ENCODE peak calls at places on chromosome 19, in four cellular contexts. A is H1, K is HepG2, N is GM12878. O is an unnamed sample.

GRCh38 chr19:11092181-11092538 is 2.9 kb downstream of the LDLR start:
- DNase-seq in A (no peak), K (peak), N (no peak), O (no peak)

GRCh38 chr19:47538812-47539211 is 23.9 kb upstream of the NAPA start:
- DNase-seq in N (no peak), K (no peak), A (no peak), O (no peak)

GRCh38 chr19:7811989-7812388 is 18.0 kb upstream of the EVI5L start:
- DNase-seq in A (no peak), K (no peak), N (no peak), O (no peak)

GRCh38 chr19:3880471-3881271 is at the start of gene ATCAY:
- DNase-seq in N (no peak), A (no peak), K (no peak), O (no peak)

GRCh38 chr19:58440556-58440955 is 603 bp upstream of the ZNF132 start:
- DNase-seq in A (no peak), K (no peak), N (no peak), O (no peak)

GRCh38 chr19:6343462-6343861 is 10.1 kb upstream of the ACER1 start:
- DNase-seq in A (no peak), N (no peak), K (no peak), O (peak)

GRCh38 chr19:8367327-8368001 is 3.5 kb downstream of the ANGPTL4 start:
- DNase-seq in N (no peak), A (peak), K (no peak), O (peak)

GRCh38 chr19:52248256-52248655 is 21.1 kb upstream of the ZNF766 start:
- DNase-seq in N (no peak), A (no peak), K (peak), O (no peak)

DNA sequence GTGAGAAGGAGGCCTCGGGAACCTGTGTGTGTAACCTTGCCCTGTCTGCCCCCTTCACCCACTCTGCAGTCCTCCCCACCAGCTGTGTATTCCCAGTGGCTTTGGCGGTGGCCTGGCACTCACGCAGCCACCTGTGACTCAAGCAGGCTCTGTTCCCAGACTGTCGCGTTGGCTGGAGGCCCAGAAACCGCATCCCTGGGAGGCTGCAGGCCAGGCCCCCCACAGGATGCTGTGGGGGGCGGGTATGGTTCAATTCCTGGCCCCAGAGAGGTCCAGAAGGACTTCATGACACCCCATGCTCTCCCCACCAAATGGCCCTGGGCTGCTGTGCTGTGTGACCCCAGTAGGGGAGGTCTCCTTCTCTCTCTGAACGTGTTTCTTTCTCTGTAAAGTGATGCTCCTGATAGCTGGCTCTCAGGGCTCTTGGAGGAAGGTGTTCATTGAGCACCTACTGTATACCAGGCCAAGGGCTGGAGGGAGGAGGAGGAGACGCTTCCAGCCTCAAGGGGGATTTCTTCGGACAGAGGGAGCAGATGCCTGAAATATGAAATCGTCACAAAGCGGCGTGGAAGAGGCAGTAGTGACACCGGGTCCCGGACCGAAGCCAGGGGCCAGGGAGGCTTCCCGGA is 1.9 kb upstream of the LINGO3 start:
- DNase-seq in K (no peak), N (no peak), A (no peak), O (no peak)
- TF ChIP-seq HDAC6 in K (no peak), N (no peak), A (no peak), O (no peak)

GRCh38 chr19:17764348-17764747 is 13.1 kb downstream of the FCHO1 start:
- DNase-seq in A (no peak), K (no peak), N (no peak), O (no peak)

GRCh38 chr19:17767559-17767958 is 16.3 kb downstream of the FCHO1 start:
- DNase-seq in N (no peak), K (no peak), A (no peak), O (no peak)

GRCh38 chr19:17762505-17763229 is 11.4 kb downstream of the FCHO1 start:
- DNase-seq in K (peak), A (no peak), N (no peak), O (peak)

GRCh38 chr19:17765069-17765618 is 13.9 kb downstream of the FCHO1 start:
- DNase-seq in K (peak), A (no peak), N (no peak), O (no peak)

GRCh38 chr19:17766543-17767131 is 15.4 kb downstream of the FCHO1 start:
- DNase-seq in A (peak), K (peak), N (no peak), O (peak)
- TF ChIP-seq HDAC6 in A (no peak), K (no peak), N (no peak), O (no peak)

GRCh38 chr19:49818691-49819331 is 722 bp downstream of the MED25 start:
- DNase-seq in A (no peak), K (no peak), N (no peak), O (no peak)
- TF ChIP-seq HDAC6 in A (no peak), K (no peak), N (no peak), O (no peak)

GRCh38 chr19:49081273-49081672 is 4.0 kb upstream of the SNRNP70 start:
- DNase-seq in K (no peak), A (no peak), N (no peak), O (no peak)

GRCh38 chr19:49084206-49085019 is 838 bp upstream of the SNRNP70 start:
- DNase-seq in A (no peak), N (no peak), K (no peak), O (no peak)

GRCh38 chr19:49086296-49086695 is 1.0 kb downstream of the SNRNP70 start:
- DNase-seq in K (no peak), N (no peak), A (no peak), O (no peak)

GRCh38 chr19:49085020-49085867 is at the start of gene SNRNP70:
- DNase-seq in K (peak), N (peak), A (peak), O (peak)

GRCh38 chr19:49085868-49086232 is 599 bp downstream of the SNRNP70 start:
- DNase-seq in N (no peak), A (no peak), K (no peak), O (no peak)
- TF ChIP-seq HDAC6 in N (no peak), A (no peak), K (no peak), O (no peak)

DNA sequence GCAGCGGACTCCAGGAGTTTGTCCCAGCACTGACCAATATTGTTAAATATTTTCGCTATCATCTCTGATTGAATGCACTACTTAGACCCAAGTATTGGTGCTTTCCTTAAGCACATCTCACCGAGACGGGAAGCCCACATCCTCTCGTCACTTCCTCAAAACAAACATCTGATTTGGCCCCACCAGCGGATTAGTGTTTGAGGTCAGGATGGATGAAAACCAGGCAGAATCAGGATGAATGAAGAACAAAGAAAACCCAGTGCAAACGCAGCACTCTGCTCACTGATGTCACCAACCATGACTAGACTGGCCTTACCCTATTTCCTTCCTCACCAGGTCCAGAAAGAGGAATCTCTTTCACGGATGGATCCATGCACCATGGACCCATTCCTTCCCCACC is 6.0 kb downstream of the PLAUR start:
- DNase-seq in K (no peak), A (no peak), N (peak), O (no peak)
- TF ChIP-seq HDAC6 in K (no peak), A (no peak), N (no peak), O (no peak)